ENCODE peak calls at places on chromosomes 1 and 21, in nine cellular contexts. One of them, this sample, is unnamed. For H3K4me1, the result is how much of the 10 kb centered on the place peaks cover.

GRCh38 chr1:168835153-168835648 is 106.2 kb upstream of the DPT start:
- DNase-seq in A549: no peak
- DNase-seq in upper lobe of left lung: no peak
- DNase-seq in SK-N-SH: no peak
- DNase-seq in tibial nerve: no peak
- DNase-seq in ovary: no peak
- DNase-seq in K562: no peak
- DNase-seq in stomach: no peak
- DNase-seq in sigmoid colon: no peak
- DNase-seq in this sample: no peak

GRCh38 chr1:25947027-25947426 is 40.8 kb upstream of the STMN1 start:
- DNase-seq in K562: no peak
- DNase-seq in stomach: no peak
- DNase-seq in upper lobe of left lung: no peak
- DNase-seq in ovary: no peak
- DNase-seq in tibial nerve: no peak
- DNase-seq in A549: no peak
- DNase-seq in sigmoid colon: no peak
- DNase-seq in SK-N-SH: no peak
- DNase-seq in this sample: no peak

GRCh38 chr1:19124273-19124672 is 85.8 kb downstream of the UBR4 start:
- DNase-seq in ovary: no peak
- DNase-seq in K562: no peak
- DNase-seq in stomach: no peak
- DNase-seq in sigmoid colon: no peak
- DNase-seq in SK-N-SH: no peak
- DNase-seq in upper lobe of left lung: no peak
- DNase-seq in A549: no peak
- DNase-seq in tibial nerve: no peak
- DNase-seq in this sample: no peak

GRCh38 chr1:153791856-153792253 is 16.6 kb downstream of the SLC27A3 start:
- DNase-seq in A549: peak
- DNase-seq in upper lobe of left lung: peak
- DNase-seq in sigmoid colon: peak
- DNase-seq in stomach: no peak
- DNase-seq in ovary: no peak
- DNase-seq in tibial nerve: no peak
- DNase-seq in K562: no peak
- DNase-seq in SK-N-SH: no peak
- DNase-seq in this sample: no peak

GRCh38 chr1:170634293-170634692 is 29.6 kb upstream of the PRRX1 start:
- DNase-seq in A549: no peak
- DNase-seq in stomach: no peak
- DNase-seq in SK-N-SH: no peak
- DNase-seq in K562: no peak
- DNase-seq in ovary: no peak
- DNase-seq in upper lobe of left lung: no peak
- DNase-seq in tibial nerve: no peak
- DNase-seq in sigmoid colon: no peak
- DNase-seq in this sample: no peak

GRCh38 chr1:51755437-51755836 is 123.1 kb downstream of the NRDC start:
- DNase-seq in SK-N-SH: no peak
- DNase-seq in upper lobe of left lung: no peak
- DNase-seq in tibial nerve: no peak
- DNase-seq in stomach: no peak
- DNase-seq in A549: no peak
- DNase-seq in sigmoid colon: no peak
- DNase-seq in ovary: no peak
- DNase-seq in K562: no peak
- DNase-seq in this sample: no peak

GRCh38 chr1:233015965-233016364 is 65.6 kb downstream of the NTPCR start:
- DNase-seq in stomach: no peak
- DNase-seq in ovary: no peak
- DNase-seq in A549: no peak
- DNase-seq in tibial nerve: no peak
- DNase-seq in K562: no peak
- DNase-seq in SK-N-SH: no peak
- DNase-seq in sigmoid colon: no peak
- DNase-seq in upper lobe of left lung: no peak
- DNase-seq in this sample: no peak

GRCh38 chr1:40789675-40790430 is 6.3 kb downstream of the KCNQ4 start:
- DNase-seq in stomach: no peak
- DNase-seq in sigmoid colon: no peak
- DNase-seq in K562: no peak
- DNase-seq in ovary: no peak
- DNase-seq in tibial nerve: no peak
- DNase-seq in upper lobe of left lung: no peak
- DNase-seq in SK-N-SH: no peak
- DNase-seq in A549: no peak
- DNase-seq in this sample: no peak

GRCh38 chr1:91555821-91556531 is 55.3 kb downstream of the CDC7 start:
- DNase-seq in K562: peak
- DNase-seq in SK-N-SH: no peak
- DNase-seq in ovary: no peak
- DNase-seq in A549: peak
- DNase-seq in stomach: no peak
- DNase-seq in sigmoid colon: no peak
- DNase-seq in upper lobe of left lung: no peak
- DNase-seq in tibial nerve: no peak
- DNase-seq in this sample: no peak

GRCh38 chr21:45291613-45292398 is 4.1 kb upstream of the POFUT2 start:
- DNase-seq in K562: no peak
- DNase-seq in A549: no peak
- DNase-seq in tibial nerve: no peak
- DNase-seq in SK-N-SH: peak
- DNase-seq in sigmoid colon: peak
- DNase-seq in ovary: peak
- DNase-seq in stomach: peak
- DNase-seq in upper lobe of left lung: no peak
- DNase-seq in this sample: no peak

GRCh38 chr1:7265771-7266371 is 480.6 kb downstream of the CAMTA1 start:
- DNase-seq in K562: no peak
- DNase-seq in A549: peak
- DNase-seq in upper lobe of left lung: no peak
- DNase-seq in stomach: peak
- DNase-seq in tibial nerve: no peak
- DNase-seq in ovary: no peak
- DNase-seq in SK-N-SH: peak
- DNase-seq in sigmoid colon: no peak
- DNase-seq in this sample: peak

GRCh38 chr1:103107696-103108524 is at the start of gene COL11A1:
- DNase-seq in tibial nerve: no peak
- DNase-seq in SK-N-SH: peak
- DNase-seq in upper lobe of left lung: no peak
- DNase-seq in A549: no peak
- DNase-seq in stomach: no peak
- DNase-seq in ovary: no peak
- DNase-seq in sigmoid colon: no peak
- DNase-seq in K562: no peak
- DNase-seq in this sample: no peak

GRCh38 chr1:110340207-110340468 is 961 bp downstream of the RBM15 start:
- DNase-seq in A549: no peak
- DNase-seq in upper lobe of left lung: no peak
- DNase-seq in sigmoid colon: peak
- DNase-seq in tibial nerve: no peak
- DNase-seq in SK-N-SH: peak
- DNase-seq in stomach: no peak
- DNase-seq in ovary: peak
- DNase-seq in K562: no peak
- DNase-seq in this sample: peak

GRCh38 chr1:110338200-110339039 is 757 bp upstream of the RBM15 start:
- DNase-seq in sigmoid colon: no peak
- DNase-seq in A549: peak
- DNase-seq in K562: peak
- DNase-seq in SK-N-SH: peak
- DNase-seq in upper lobe of left lung: peak
- DNase-seq in ovary: peak
- DNase-seq in tibial nerve: peak
- DNase-seq in stomach: peak
- DNase-seq in this sample: peak

GRCh38 chr1:110337704-110338199 is 1.4 kb upstream of the RBM15 start:
- DNase-seq in upper lobe of left lung: peak
- DNase-seq in ovary: peak
- DNase-seq in sigmoid colon: peak
- DNase-seq in stomach: peak
- DNase-seq in K562: peak
- DNase-seq in SK-N-SH: peak
- DNase-seq in A549: peak
- DNase-seq in tibial nerve: peak
- DNase-seq in this sample: peak

GRCh38 chr1:110339427-110340206 is 440 bp downstream of the RBM15 start:
- DNase-seq in stomach: peak
- DNase-seq in sigmoid colon: no peak
- DNase-seq in SK-N-SH: peak
- DNase-seq in upper lobe of left lung: peak
- DNase-seq in ovary: no peak
- DNase-seq in tibial nerve: peak
- DNase-seq in A549: peak
- DNase-seq in K562: peak
- DNase-seq in this sample: peak

DNA sequence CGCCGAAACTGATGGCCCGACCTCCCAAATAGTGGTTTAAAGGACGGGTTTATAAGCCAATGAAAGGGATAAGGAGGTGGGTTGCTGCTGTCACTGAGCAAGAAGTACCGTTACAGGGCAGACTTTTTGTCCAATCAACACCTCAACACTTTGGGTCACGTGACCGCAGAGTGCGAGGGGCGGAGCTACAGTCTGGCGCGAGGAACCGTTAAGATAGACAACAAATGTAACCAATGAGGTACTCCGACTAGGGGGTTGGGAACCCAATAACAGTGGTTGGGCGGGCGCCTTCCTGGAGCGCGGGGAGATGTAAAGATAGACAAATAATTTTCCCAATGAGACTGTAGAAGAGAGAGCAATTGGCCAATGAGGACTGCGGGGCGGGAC is at the start of gene RBM15:
- DNase-seq in upper lobe of left lung: peak
- DNase-seq in sigmoid colon: peak
- DNase-seq in tibial nerve: peak
- DNase-seq in SK-N-SH: peak
- DNase-seq in A549: peak
- DNase-seq in ovary: peak
- DNase-seq in stomach: peak
- DNase-seq in K562: peak
- DNase-seq in this sample: peak
- H3K4me1 ChIP-seq in upper lobe of left lung: half or more
- H3K4me1 ChIP-seq in sigmoid colon: half or more
- H3K4me1 ChIP-seq in tibial nerve: under half
- H3K4me1 ChIP-seq in SK-N-SH: under half
- H3K4me1 ChIP-seq in A549: half or more
- H3K4me1 ChIP-seq in ovary: under half
- H3K4me1 ChIP-seq in stomach: half or more
- H3K4me1 ChIP-seq in K562: under half
- H3K4me1 ChIP-seq in this sample: half or more

GRCh38 chr1:201125805-201126204 is 1.2 kb downstream of the ASCL5 start:
- DNase-seq in ovary: no peak
- DNase-seq in upper lobe of left lung: no peak
- DNase-seq in sigmoid colon: no peak
- DNase-seq in SK-N-SH: no peak
- DNase-seq in A549: no peak
- DNase-seq in K562: no peak
- DNase-seq in stomach: no peak
- DNase-seq in tibial nerve: no peak
- DNase-seq in this sample: no peak

GRCh38 chr1:201126463-201126831 is 537 bp downstream of the ASCL5 start:
- DNase-seq in stomach: no peak
- DNase-seq in ovary: no peak
- DNase-seq in upper lobe of left lung: no peak
- DNase-seq in A549: no peak
- DNase-seq in sigmoid colon: no peak
- DNase-seq in K562: no peak
- DNase-seq in SK-N-SH: no peak
- DNase-seq in tibial nerve: no peak
- DNase-seq in this sample: no peak

GRCh38 chr1:201125019-201125418 is 2.0 kb downstream of the ASCL5 start:
- DNase-seq in tibial nerve: no peak
- DNase-seq in ovary: peak
- DNase-seq in K562: no peak
- DNase-seq in upper lobe of left lung: no peak
- DNase-seq in SK-N-SH: no peak
- DNase-seq in A549: no peak
- DNase-seq in sigmoid colon: no peak
- DNase-seq in stomach: no peak
- DNase-seq in this sample: no peak

GRCh38 chr1:201122321-201123017 is 4.5 kb downstream of the ASCL5 start:
- DNase-seq in SK-N-SH: no peak
- DNase-seq in upper lobe of left lung: no peak
- DNase-seq in sigmoid colon: no peak
- DNase-seq in A549: no peak
- DNase-seq in K562: no peak
- DNase-seq in tibial nerve: no peak
- DNase-seq in ovary: no peak
- DNase-seq in stomach: no peak
- DNase-seq in this sample: no peak

GRCh38 chr1:201123866-201124265 is 3.1 kb downstream of the ASCL5 start:
- DNase-seq in upper lobe of left lung: no peak
- DNase-seq in stomach: no peak
- DNase-seq in sigmoid colon: no peak
- DNase-seq in tibial nerve: no peak
- DNase-seq in A549: no peak
- DNase-seq in ovary: no peak
- DNase-seq in K562: no peak
- DNase-seq in SK-N-SH: no peak
- DNase-seq in this sample: no peak
- TF ChIP-seq EP300 in upper lobe of left lung: no peak
- TF ChIP-seq EP300 in stomach: no peak
- TF ChIP-seq EP300 in sigmoid colon: no peak
- TF ChIP-seq EP300 in tibial nerve: no peak
- TF ChIP-seq EP300 in A549: no peak
- TF ChIP-seq EP300 in ovary: no peak
- TF ChIP-seq EP300 in K562: no peak
- TF ChIP-seq EP300 in SK-N-SH: no peak
- TF ChIP-seq EP300 in this sample: no peak

GRCh38 chr1:110876748-110877341 is 3.9 kb downstream of the CD53 start:
- DNase-seq in sigmoid colon: no peak
- DNase-seq in ovary: no peak
- DNase-seq in tibial nerve: no peak
- DNase-seq in stomach: no peak
- DNase-seq in A549: no peak
- DNase-seq in K562: no peak
- DNase-seq in SK-N-SH: no peak
- DNase-seq in upper lobe of left lung: no peak
- DNase-seq in this sample: no peak
- H3K4me1 ChIP-seq in sigmoid colon: under half
- H3K4me1 ChIP-seq in ovary: under half
- H3K4me1 ChIP-seq in tibial nerve: under half
- H3K4me1 ChIP-seq in stomach: under half
- H3K4me1 ChIP-seq in A549: under half
- H3K4me1 ChIP-seq in K562: under half
- H3K4me1 ChIP-seq in SK-N-SH: under half
- H3K4me1 ChIP-seq in upper lobe of left lung: under half
- H3K4me1 ChIP-seq in this sample: under half

GRCh38 chr1:235504122-235504493 is at the start of gene B3GALNT2:
- DNase-seq in A549: no peak
- DNase-seq in ovary: no peak
- DNase-seq in K562: no peak
- DNase-seq in stomach: no peak
- DNase-seq in SK-N-SH: no peak
- DNase-seq in tibial nerve: no peak
- DNase-seq in upper lobe of left lung: no peak
- DNase-seq in sigmoid colon: no peak
- DNase-seq in this sample: no peak
- TF ChIP-seq EP300 in A549: no peak
- TF ChIP-seq EP300 in ovary: no peak
- TF ChIP-seq EP300 in K562: no peak
- TF ChIP-seq EP300 in stomach: no peak
- TF ChIP-seq EP300 in SK-N-SH: no peak
- TF ChIP-seq EP300 in tibial nerve: no peak
- TF ChIP-seq EP300 in upper lobe of left lung: no peak
- TF ChIP-seq EP300 in sigmoid colon: no peak
- TF ChIP-seq EP300 in this sample: no peak

GRCh38 chr1:38077523-38078147 is 31.0 kb upstream of the POU3F1 start:
- DNase-seq in tibial nerve: no peak
- DNase-seq in SK-N-SH: no peak
- DNase-seq in sigmoid colon: no peak
- DNase-seq in ovary: no peak
- DNase-seq in A549: no peak
- DNase-seq in upper lobe of left lung: no peak
- DNase-seq in K562: no peak
- DNase-seq in stomach: no peak
- DNase-seq in this sample: no peak
- H3K4me1 ChIP-seq in tibial nerve: under half
- H3K4me1 ChIP-seq in SK-N-SH: under half
- H3K4me1 ChIP-seq in sigmoid colon: under half
- H3K4me1 ChIP-seq in ovary: under half
- H3K4me1 ChIP-seq in A549: under half
- H3K4me1 ChIP-seq in upper lobe of left lung: under half
- H3K4me1 ChIP-seq in K562: under half
- H3K4me1 ChIP-seq in stomach: under half
- H3K4me1 ChIP-seq in this sample: under half